ENCODE peak calls at places on chromosomes 3 and 15, in four cellular contexts. D is endothelial cell of umbilical vein, O is left ventricle myocardium inferior, Q is ovary. W is an unnamed sample.
A peak's percentile ranks its signal among the peaks of the same experiment; 100 is the strongest.

GRCh38 chr15:57932348-57932747 is 133.2 kb downstream of the ALDH1A2 start:
- DNase-seq in D (no peak), O (no peak), Q (no peak), W (no peak)

GRCh38 chr3:109432833-109433232 is 95.5 kb upstream of the DPPA4 start:
- DNase-seq in D (no peak), O (no peak), Q (no peak), W (no peak)

GRCh38 chr15:88913017-88913849 is at the start of gene MFGE8:
- DNase-seq in D (peak; percentile 70), O (peak; percentile 87), Q (peak; percentile 80), W (peak; percentile 55)

GRCh38 chr15:62603757-62604156 is 438.7 kb upstream of the C2CD4B start:
- DNase-seq in D (no peak), O (no peak), Q (no peak), W (no peak)

GRCh38 chr3:159229161-159229560 is 427.3 kb downstream of the MFSD1 start:
- DNase-seq in D (no peak), O (no peak), Q (no peak), W (no peak)

GRCh38 chr15:57395292-57395691 is 19.0 kb downstream of the CGNL1 start:
- DNase-seq in D (peak; percentile 91), O (no peak), Q (no peak), W (peak; percentile 22)

GRCh38 chr3:53169045-53169831 is 8.2 kb downstream of the PRKCD start:
- DNase-seq in D (no peak), O (no peak), Q (no peak), W (no peak)

GRCh38 chr3:181660337-181660736 is 51.4 kb upstream of the SOX2 start:
- DNase-seq in D (no peak), O (no peak), Q (no peak), W (no peak)

GRCh38 chr3:40432793-40433192 is 24.3 kb upstream of the RPL14 start:
- DNase-seq in D (no peak), O (no peak), Q (no peak), W (no peak)

GRCh38 chr3:23685484-23686258 is 120.1 kb upstream of the UBE2E1 start:
- DNase-seq in D (peak; percentile 97), O (peak; percentile 32), Q (peak; percentile 71), W (peak; percentile 62)

GRCh38 chr3:153245661-153246060 is 83.6 kb downstream of the RAP2B start:
- DNase-seq in D (no peak), O (no peak), Q (no peak), W (no peak)

GRCh38 chr15:84816694-84817460 is at the start of gene ALPK3:
- DNase-seq in D (peak; percentile 56), O (peak; percentile 77), Q (no peak), W (peak; percentile 83)

GRCh38 chr3:120162400-120162799 is 68.2 kb upstream of the GSK3B start:
- DNase-seq in D (no peak), O (no peak), Q (no peak), W (no peak)

GRCh38 chr3:194928183-194928736 is 242.6 kb downstream of the FAM43A start:
- DNase-seq in D (peak; percentile 18), O (no peak), Q (no peak), W (no peak)

GRCh38 chr3:100306695-100307094 is 27.9 kb upstream of the NIT2 start:
- DNase-seq in D (no peak), O (no peak), Q (no peak), W (no peak)

GRCh38 chr15:78988361-78988911 is 43.6 kb upstream of the CTSH start:
- DNase-seq in D (peak; percentile 90), O (peak; percentile 53), Q (peak; percentile 76), W (peak; percentile 72)

GRCh38 chr15:85865070-85865684 is 70.5 kb upstream of the KLHL25 start:
- DNase-seq in D (peak; percentile 38), O (no peak), Q (no peak), W (peak; percentile 22)

GRCh38 chr3:41318520-41318919 is 119.2 kb downstream of the CTNNB1 start:
- DNase-seq in D (no peak), O (no peak), Q (no peak), W (no peak)

GRCh38 chr15:92611995-92612745 is 43.4 kb downstream of the FAM174B start:
- DNase-seq in D (no peak), O (no peak), Q (no peak), W (peak; percentile 32)

GRCh38 chr3:120432105-120432860 is 18.5 kb downstream of the FSTL1 start:
- DNase-seq in D (no peak), O (no peak), Q (peak; percentile 28), W (no peak)

GRCh38 chr15:30870681-30871080 is 33.0 kb upstream of the FAN1 start:
- DNase-seq in D (no peak), O (no peak), Q (no peak), W (no peak)

GRCh38 chr3:64048631-64049061 is 25.4 kb upstream of the PSMD6 start:
- DNase-seq in D (peak; percentile 57), O (no peak), Q (no peak), W (no peak)

GRCh38 chr15:73866881-73867410 is 6.4 kb upstream of the TBC1D21 start:
- DNase-seq in D (no peak), O (no peak), Q (no peak), W (no peak)

GRCh38 chr3:25542571-25543039 is 114.5 kb downstream of the RARB start:
- DNase-seq in D (no peak), O (no peak), Q (no peak), W (no peak)

GRCh38 chr3:143502101-143502500 is 346.2 kb downstream of the SLC9A9 start:
- DNase-seq in D (peak; percentile 10), O (no peak), Q (no peak), W (no peak)

GRCh38 chr3:120284702-120285507 is at the start of gene GPR156:
- DNase-seq in D (no peak), O (no peak), Q (peak; percentile 18), W (no peak)

GRCh38 chr3:1007890-1008289 is 84.9 kb upstream of the CNTN6 start:
- DNase-seq in D (no peak), O (no peak), Q (no peak), W (no peak)

GRCh38 chr15:71612869-71613268 is 197.5 kb upstream of the NR2E3 start:
- DNase-seq in D (no peak), O (no peak), Q (no peak), W (no peak)

GRCh38 chr15:88089019-88089603 is 167.4 kb downstream of the NTRK3 start:
- DNase-seq in D (no peak), O (no peak), Q (no peak), W (no peak)

GRCh38 chr3:61981005-61981404 is 392.3 kb downstream of the FEZF2 start:
- DNase-seq in D (no peak), O (no peak), Q (no peak), W (no peak)

GRCh38 chr3:60707452-60708020 is 543.7 kb downstream of the FHIT start:
- DNase-seq in D (no peak), O (no peak), Q (no peak), W (no peak)

GRCh38 chr15:51076142-51076897 is 18.4 kb downstream of the TNFAIP8L3 start:
- DNase-seq in D (no peak), O (no peak), Q (no peak), W (no peak)

GRCh38 chr3:44206301-44206700 is 35.4 kb upstream of the TOPAZ1 start:
- DNase-seq in D (no peak), O (no peak), Q (no peak), W (no peak)

GRCh38 chr15:96247631-96248305 is 82.7 kb upstream of the NR2F2 start:
- DNase-seq in D (no peak), O (no peak), Q (no peak), W (no peak)

GRCh38 chr15:66936115-66936863 is 129.1 kb upstream of the SMAD3 start:
- DNase-seq in D (no peak), O (peak; percentile 67), Q (peak; percentile 38), W (peak; percentile 15)

GRCh38 chr3:14915636-14916222 is 31.7 kb upstream of the NR2C2 start:
- DNase-seq in D (no peak), O (no peak), Q (no peak), W (no peak)

DNA sequence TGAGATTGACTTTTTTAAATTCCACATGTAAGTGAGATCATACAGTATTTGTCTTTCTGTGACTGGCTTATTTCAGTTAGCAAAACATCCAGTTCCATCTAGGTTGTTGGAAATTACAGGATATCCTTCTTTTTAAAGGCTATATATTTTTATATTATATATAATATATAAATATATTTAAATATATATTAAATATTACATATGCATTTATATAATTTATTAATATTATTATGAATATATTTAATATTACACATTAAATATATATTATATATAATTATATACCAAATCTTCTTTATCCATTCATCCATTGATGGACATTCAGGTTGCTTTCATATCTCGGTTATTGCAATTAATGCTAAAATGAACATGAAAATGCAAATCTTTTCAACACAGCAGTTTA is 49.9 kb downstream of the FAM227B start:
- DNase-seq in D (no peak), O (no peak), Q (no peak), W (no peak)
- H3K4me3 ChIP-seq in D (no peak overlapping the region), O (no peak overlapping the region), Q (no peak overlapping the region), W (no peak overlapping the region)

GRCh38 chr3:187709155-187709554 is 6.8 kb upstream of the RTP2 start:
- DNase-seq in D (no peak), O (no peak), Q (no peak), W (no peak)

GRCh38 chr3:187706966-187707365 is 4.6 kb upstream of the RTP2 start:
- DNase-seq in D (no peak), O (peak; percentile 39), Q (no peak), W (peak; percentile 39)

GRCh38 chr3:187708696-187709095 is 6.3 kb upstream of the RTP2 start:
- DNase-seq in D (no peak), O (no peak), Q (no peak), W (no peak)

GRCh38 chr3:187702507-187703033 is at the start of gene RTP2:
- DNase-seq in D (no peak), O (no peak), Q (no peak), W (no peak)

GRCh38 chr3:187705164-187705563 is 2.8 kb upstream of the RTP2 start:
- DNase-seq in D (no peak), O (no peak), Q (no peak), W (no peak)
- TF ChIP-seq CTCF in D (no peak), O (no peak), Q (no peak), W (no peak)

DNA sequence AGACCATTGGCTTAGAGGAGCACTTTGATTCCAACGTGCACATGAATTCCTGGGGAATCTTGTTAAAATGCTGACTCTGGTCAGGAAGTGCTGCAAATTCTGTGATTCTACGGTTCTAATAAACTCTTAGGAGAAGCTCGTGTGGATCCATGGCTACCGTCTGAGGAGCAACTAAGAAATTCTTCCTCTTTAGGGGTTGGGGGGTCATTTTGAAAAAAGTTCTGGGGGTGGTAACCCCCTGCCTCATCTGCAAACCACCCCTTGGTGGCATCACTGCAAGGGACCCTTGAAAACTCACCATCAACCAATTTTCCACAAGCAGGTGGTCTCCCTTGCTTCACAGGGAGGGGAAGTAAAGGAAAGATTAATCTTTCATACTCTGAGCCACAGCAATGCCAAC is 52.2 kb upstream of the IGF1R start:
- DNase-seq in D (no peak), O (no peak), Q (no peak), W (no peak)
- H3K27ac ChIP-seq in D (no peak overlapping the region), O (no peak overlapping the region), Q (no peak overlapping the region), W (no peak overlapping the region)

DNA sequence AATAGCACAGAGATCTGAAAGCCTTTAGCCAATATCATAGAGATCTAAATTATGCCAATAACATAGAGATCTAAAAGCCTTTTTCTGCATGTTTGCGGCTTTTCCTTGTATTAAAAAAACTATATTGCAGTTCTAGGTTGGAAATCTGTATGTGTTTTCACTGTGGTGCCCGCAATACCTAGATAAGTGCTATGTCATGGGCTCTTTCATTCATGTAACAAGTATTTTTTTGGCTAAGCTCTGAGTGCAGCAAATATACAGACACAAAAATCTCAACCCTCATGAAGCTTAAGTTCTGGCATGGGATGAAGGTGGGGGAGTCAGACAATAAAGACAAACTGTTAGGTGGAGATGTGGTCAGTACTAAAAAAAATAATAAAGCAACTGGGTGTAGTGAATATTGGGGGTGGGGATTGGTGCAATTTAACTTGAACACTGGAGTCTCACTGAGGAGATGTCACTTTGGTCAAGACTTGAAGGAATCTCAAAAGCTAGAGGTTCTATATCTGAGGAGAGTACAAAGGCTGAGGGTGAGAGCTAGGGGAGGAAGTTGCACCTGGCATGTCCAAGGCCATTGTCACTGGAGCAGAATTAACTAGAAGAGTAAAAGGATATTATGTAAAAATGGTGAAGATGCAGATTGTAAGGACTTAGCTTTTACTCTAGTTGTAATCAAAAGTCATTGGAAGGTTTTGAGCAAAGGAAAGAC is 978 bp downstream of the BUB1B start:
- DNase-seq in D (no peak), O (no peak), Q (no peak), W (no peak)
- H3K4me3 ChIP-seq in D (peak overlapping the region; percentile 92), O (peak overlapping the region; percentile 75), Q (no peak overlapping the region), W (no peak overlapping the region)